ENCODE peak calls at places on chromosomes 11 and 22, in eight cellular contexts. J, U, Q, F, W, N, G and T are unnamed samples.

GRCh38 chr22:47367107-47367690 is 604.7 kb downstream of the TBC1D22A start:
- DNase-seq in J (no peak), U (no peak), Q (no peak), F (no peak), W (no peak), N (no peak), G (no peak), T (peak; percentile 16)

GRCh38 chr11:94803491-94803890 is 35.3 kb downstream of the AMOTL1 start:
- DNase-seq in J (no peak), U (no peak), Q (no peak), F (peak; percentile 70), W (no peak), N (no peak), G (no peak), T (no peak)

GRCh38 chr22:42977574-42977973 is 37.4 kb downstream of the PACSIN2 start:
- DNase-seq in J (no peak), U (no peak), Q (no peak), F (no peak), W (no peak), N (no peak), G (no peak), T (no peak)

GRCh38 chr11:33290319-33290718 is 33.1 kb downstream of the HIPK3 start:
- DNase-seq in J (no peak), U (no peak), Q (no peak), F (no peak), W (no peak), N (no peak), G (no peak), T (no peak)

GRCh38 chr11:78099671-78100070 is 20.0 kb upstream of the NDUFC2 start:
- DNase-seq in J (no peak), U (no peak), Q (no peak), F (no peak), W (no peak), N (no peak), G (no peak), T (no peak)

GRCh38 chr11:105466582-105467228 is 143.2 kb upstream of the GRIA4 start:
- DNase-seq in J (no peak), U (no peak), Q (peak; percentile 23), F (peak; percentile 85), W (no peak), N (no peak), G (no peak), T (no peak)

GRCh38 chr22:20015971-20016733 is 471 bp downstream of the ARVCF start:
- DNase-seq in J (no peak), U (peak; percentile 55), Q (no peak), F (no peak), W (peak; percentile 28), N (no peak), G (no peak), T (no peak)

GRCh38 chr22:24975813-24976341 is 23.4 kb downstream of the KIAA1671 start:
- DNase-seq in J (no peak), U (peak; percentile 82), Q (no peak), F (no peak), W (peak; percentile 29), N (peak; percentile 78), G (peak; percentile 76), T (peak; percentile 74)

GRCh38 chr11:3159296-3160190 is 5.6 kb downstream of the OSBPL5 start:
- DNase-seq in J (no peak), U (peak; percentile 89), Q (no peak), F (no peak), W (peak; percentile 69), N (no peak), G (peak; percentile 81), T (no peak)

GRCh38 chr11:31809857-31810778 is 1.0 kb downstream of the PAX6 start:
- DNase-seq in J (no peak), U (no peak), Q (peak; percentile 63), F (peak; percentile 28), W (no peak), N (peak; percentile 36), G (no peak), T (no peak)
- H3K9me3 ChIP-seq in J (no peaks in the 10 kb centered on the region), U (no peaks in the 10 kb centered on the region), Q (no peaks in the 10 kb centered on the region), F (peaks cover 8% of the 10 kb centered on the region), W (no peaks in the 10 kb centered on the region), N (no peaks in the 10 kb centered on the region), G (no peaks in the 10 kb centered on the region), T (no peaks in the 10 kb centered on the region)

GRCh38 chr11:15665368-15665871 is 550.7 kb downstream of the INSC start:
- DNase-seq in J (no peak), U (no peak), Q (peak; percentile 55), F (peak; percentile 72), W (no peak), N (no peak), G (no peak), T (no peak)
- H3K4me1 ChIP-seq in J (peaks cover under 1% of the 10 kb centered on the region), U (peaks cover 2% of the 10 kb centered on the region), Q (no peaks in the 10 kb centered on the region), F (peaks cover 7% of the 10 kb centered on the region), W (no peaks in the 10 kb centered on the region), N (no peaks in the 10 kb centered on the region), G (peaks cover 1% of the 10 kb centered on the region), T (no peaks in the 10 kb centered on the region)

DNA sequence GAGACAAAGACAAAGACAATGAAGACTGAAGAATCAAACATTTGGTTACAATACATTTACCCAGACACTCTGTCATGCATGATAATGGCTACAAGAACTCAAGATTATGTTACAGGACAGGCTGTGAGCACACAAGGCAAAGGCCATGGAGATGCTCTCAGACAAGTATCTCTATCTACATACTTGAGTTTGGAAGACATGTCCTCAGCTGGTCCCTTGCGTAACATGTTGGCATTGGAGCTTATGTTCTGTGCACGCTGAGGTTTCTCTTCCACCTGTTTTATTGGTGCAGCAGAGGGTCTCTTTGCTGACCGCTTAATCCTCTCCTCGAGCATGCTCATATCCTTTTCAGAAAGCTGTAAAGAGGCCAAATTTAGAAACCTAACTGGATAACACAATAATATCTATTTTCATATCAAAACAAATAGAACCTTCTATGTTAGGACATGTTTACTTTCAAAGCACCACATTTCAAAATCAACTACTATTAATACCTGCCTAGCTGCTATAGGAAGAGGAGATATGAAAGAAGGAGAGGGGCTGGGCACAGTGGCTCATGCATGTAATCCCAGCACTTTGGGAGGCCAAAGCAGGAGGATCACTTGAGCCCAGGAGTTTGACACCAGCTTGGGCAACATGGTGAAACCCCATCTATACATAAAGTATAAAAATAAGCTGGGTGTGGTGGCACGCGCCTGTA is 41.6 kb downstream of the F2 start:
- DNase-seq in J (no peak), U (no peak), Q (no peak), F (no peak), W (no peak), N (no peak), G (no peak), T (no peak)
- TF ChIP-seq CTCF in J (no peak), U (no peak), Q (no peak), F (no peak), W (no peak), N (no peak), G (no peak), T (no peak)

GRCh38 chr22:31211862-31212730 is at the start of gene LIMK2:
- DNase-seq in J (peak; percentile 94), U (peak; percentile 97), Q (peak; percentile 88), F (peak; percentile 73), W (peak; percentile 92), N (peak; percentile 92), G (peak; percentile 96), T (peak; percentile 74)

GRCh38 chr22:31215018-31215535 is 3.0 kb downstream of the LIMK2 start:
- DNase-seq in J (no peak), U (no peak), Q (no peak), F (no peak), W (no peak), N (no peak), G (no peak), T (no peak)

GRCh38 chr22:31212783-31213626 is 907 bp downstream of the LIMK2 start:
- DNase-seq in J (peak; percentile 27), U (no peak), Q (no peak), F (no peak), W (no peak), N (no peak), G (no peak), T (no peak)

GRCh38 chr22:31210830-31211503 is 1.1 kb upstream of the LIMK2 start:
- DNase-seq in J (peak; percentile 64), U (peak; percentile 33), Q (no peak), F (no peak), W (peak; percentile 36), N (peak; percentile 67), G (peak; percentile 34), T (no peak)

DNA sequence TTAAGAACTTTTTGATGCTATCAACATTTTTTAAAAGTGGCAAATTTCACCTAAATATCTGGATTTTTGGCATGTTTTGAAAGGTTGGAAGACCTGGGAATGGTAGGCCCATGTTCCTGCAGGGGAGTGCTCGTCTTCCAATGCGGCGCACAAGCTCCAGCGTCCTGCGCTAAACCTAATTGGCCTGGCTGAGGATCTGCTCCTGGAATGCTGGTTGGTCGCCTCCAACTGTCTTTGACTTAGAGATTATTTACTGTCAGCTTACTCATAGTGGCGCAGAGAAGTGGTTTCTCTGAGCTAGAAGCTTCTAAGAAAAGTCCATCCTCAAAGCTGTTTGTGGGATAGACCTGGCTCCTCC is 615 bp upstream of the LIMK2 start:
- DNase-seq in J (no peak), U (no peak), Q (no peak), F (no peak), W (no peak), N (no peak), G (no peak), T (no peak)
- H3K9me3 ChIP-seq in J (no peaks in the 10 kb centered on the region), U (no peaks in the 10 kb centered on the region), Q (no peaks in the 10 kb centered on the region), F (no peaks in the 10 kb centered on the region), W (no peaks in the 10 kb centered on the region), N (no peaks in the 10 kb centered on the region), G (no peaks in the 10 kb centered on the region), T (no peaks in the 10 kb centered on the region)